ENCODE peak calls at places on chromosomes 6 and 20, in six cellular contexts. T is ascending aorta, F is GM20000, D is tibial artery, Z is breast epithelium, B is ovary. K is an unnamed sample.

GRCh38 chr6:26366504-26366903 is 1.5 kb downstream of the BTN3A2 start:
- DNase-seq in T (no peak), F (no peak), D (no peak), Z (no peak), B (no peak), K (no peak)

GRCh38 chr20:46583411-46584214 is 33.2 kb upstream of the OCSTAMP start:
- DNase-seq in T (no peak), F (no peak), D (no peak), Z (no peak), B (no peak), K (no peak)

GRCh38 chr6:159852877-159853276 is 37.9 kb upstream of the MAS1 start:
- DNase-seq in T (no peak), F (peak; percentile 44), D (no peak), Z (no peak), B (no peak), K (no peak)

GRCh38 chr20:42183147-42183546 is 565.0 kb upstream of the CHD6 start:
- DNase-seq in T (no peak), F (no peak), D (no peak), Z (no peak), B (no peak), K (no peak)

GRCh38 chr20:63163596-63164560 is 52.1 kb downstream of the YTHDF1 start:
- DNase-seq in T (no peak), F (no peak), D (no peak), Z (no peak), B (no peak), K (no peak)

GRCh38 chr6:166582258-166582657 is 4.2 kb downstream of the RAMACL start:
- DNase-seq in T (no peak), F (no peak), D (no peak), Z (no peak), B (no peak), K (no peak)

GRCh38 chr20:20084296-20084752 is 32.0 kb downstream of the CFAP61 start:
- DNase-seq in T (no peak), F (no peak), D (no peak), Z (no peak), B (no peak), K (no peak)

GRCh38 chr6:170182093-170182780 is 108.6 kb downstream of the DLL1 start:
- DNase-seq in T (no peak), F (no peak), D (no peak), Z (peak; percentile 2), B (no peak), K (no peak)

GRCh38 chr6:57182017-57182432 is 9.9 kb downstream of the BAG2 start:
- DNase-seq in T (no peak), F (no peak), D (no peak), Z (no peak), B (no peak), K (no peak)

GRCh38 chr20:32528291-32528891 is 56.7 kb downstream of the NOL4L start:
- DNase-seq in T (no peak), F (no peak), D (no peak), Z (no peak), B (no peak), K (no peak)

GRCh38 chr6:100780648-100781047 is 100.5 kb downstream of the ASCC3 start:
- DNase-seq in T (no peak), F (no peak), D (no peak), Z (no peak), B (no peak), K (no peak)

GRCh38 chr6:8006208-8006607 is 58.0 kb downstream of the BLOC1S5 start:
- DNase-seq in T (no peak), F (peak; percentile 42), D (no peak), Z (no peak), B (no peak), K (no peak)

GRCh38 chr20:56566621-56567020 is 33.6 kb downstream of the FAM209B start:
- DNase-seq in T (no peak), F (no peak), D (no peak), Z (no peak), B (no peak), K (no peak)

GRCh38 chr20:40675599-40676221 is 13.3 kb downstream of the MAFB start:
- DNase-seq in T (no peak), F (no peak), D (no peak), Z (no peak), B (no peak), K (no peak)

GRCh38 chr6:3217286-3217685 is 10.2 kb downstream of the TUBB2B start:
- DNase-seq in T (no peak), F (no peak), D (no peak), Z (no peak), B (no peak), K (no peak)

GRCh38 chr6:128870751-128871150 is 12.2 kb upstream of the LAMA2 start:
- DNase-seq in T (no peak), F (no peak), D (no peak), Z (no peak), B (no peak), K (no peak)

GRCh38 chr6:75096986-75097385 is 108.9 kb downstream of the COL12A1 start:
- DNase-seq in T (no peak), F (no peak), D (no peak), Z (no peak), B (no peak), K (no peak)

GRCh38 chr6:132741281-132741680 is 16.4 kb downstream of the VNN2 start:
- DNase-seq in T (no peak), F (no peak), D (no peak), Z (no peak), B (no peak), K (no peak)

GRCh38 chr6:57307850-57308249 is 9.6 kb upstream of the PRIM2 start:
- DNase-seq in T (no peak), F (no peak), D (no peak), Z (no peak), B (no peak), K (no peak)

GRCh38 chr20:48147326-48147725 is 362.0 kb upstream of the SULF2 start:
- DNase-seq in T (no peak), F (no peak), D (no peak), Z (no peak), B (no peak), K (no peak)

GRCh38 chr20:41232971-41233926 is 84.3 kb downstream of the ZHX3 start:
- DNase-seq in T (no peak), F (no peak), D (no peak), Z (no peak), B (no peak), K (no peak)

GRCh38 chr20:62516345-62516744 is 40.5 kb upstream of the GATA5 start:
- DNase-seq in T (no peak), F (no peak), D (no peak), Z (no peak), B (no peak), K (no peak)

GRCh38 chr6:127120109-127120786 is 1.8 kb downstream of the RSPO3 start:
- DNase-seq in T (no peak), F (peak; percentile 17), D (peak; percentile 62), Z (no peak), B (no peak), K (peak; percentile 48)

GRCh38 chr6:15643542-15643941 is 19.3 kb downstream of the DTNBP1 start:
- DNase-seq in T (no peak), F (no peak), D (no peak), Z (no peak), B (no peak), K (no peak)

GRCh38 chr6:15638373-15638772 is 24.5 kb downstream of the DTNBP1 start:
- DNase-seq in T (no peak), F (no peak), D (no peak), Z (no peak), B (no peak), K (no peak)

GRCh38 chr6:15644904-15645303 is 17.9 kb downstream of the DTNBP1 start:
- DNase-seq in T (no peak), F (no peak), D (no peak), Z (no peak), B (no peak), K (no peak)

GRCh38 chr6:15642276-15642675 is 20.6 kb downstream of the DTNBP1 start:
- DNase-seq in T (no peak), F (no peak), D (no peak), Z (no peak), B (no peak), K (no peak)
- TF ChIP-seq CTCF in T (no peak), F (peak; percentile 6), D (no peak), Z (no peak), B (no peak), K (no peak)

DNA sequence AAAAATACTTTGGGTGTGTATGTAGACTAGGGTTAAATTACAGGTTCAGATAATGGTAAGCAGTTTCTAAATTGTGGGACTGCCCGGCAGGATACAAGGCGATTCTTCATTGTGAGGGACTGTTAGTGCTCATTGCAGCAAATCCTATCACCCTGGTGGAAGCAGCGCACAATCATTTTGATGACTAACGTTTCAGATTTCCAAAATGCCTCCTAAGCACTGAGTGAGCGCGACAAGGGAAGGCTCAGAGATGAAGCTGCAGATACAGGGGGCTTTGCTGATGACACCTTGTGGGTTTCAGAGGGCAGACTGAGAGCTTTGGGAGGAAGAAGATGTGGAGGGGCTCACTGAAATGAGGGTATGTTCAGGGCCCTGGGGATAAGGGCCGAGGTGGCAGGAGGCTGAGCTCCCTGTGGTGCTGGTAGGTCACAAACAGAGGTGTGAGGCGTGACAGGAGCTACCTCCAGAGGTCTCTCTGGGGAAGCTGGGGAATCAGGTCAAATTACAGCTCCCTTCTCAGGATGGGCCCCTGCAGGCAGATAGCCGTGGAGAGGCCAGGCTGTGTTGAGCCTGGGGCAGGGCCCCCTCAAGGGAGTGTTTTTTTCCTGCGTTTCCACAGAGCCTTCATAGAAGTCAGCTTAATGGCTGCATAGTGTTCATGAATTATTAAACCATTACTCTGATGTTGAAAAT is 84.5 kb upstream of the FYN start:
- DNase-seq in T (no peak), F (no peak), D (no peak), Z (no peak), B (no peak), K (peak; percentile 41)
- TF ChIP-seq CTCF in T (no peak), F (no peak), D (no peak), Z (no peak), B (no peak), K (no peak)

GRCh38 chr6:29734046-29735018 is 11.1 kb downstream of the HLA-F start:
- DNase-seq in T (no peak), F (no peak), D (no peak), Z (no peak), B (no peak), K (no peak)

GRCh38 chr6:29739136-29739881 is 16.1 kb downstream of the HLA-F start:
- DNase-seq in T (peak; percentile 11), F (no peak), D (no peak), Z (no peak), B (no peak), K (no peak)

GRCh38 chr6:29739882-29740261 is 16.6 kb downstream of the HLA-F start:
- DNase-seq in T (no peak), F (no peak), D (no peak), Z (no peak), B (no peak), K (no peak)

GRCh38 chr6:29736563-29736962 is 13.3 kb downstream of the HLA-F start:
- DNase-seq in T (no peak), F (no peak), D (no peak), Z (no peak), B (no peak), K (no peak)

GRCh38 chr6:29737707-29738630 is 14.7 kb downstream of the HLA-F start:
- DNase-seq in T (peak; percentile 76), F (peak; percentile 71), D (no peak), Z (peak; percentile 46), B (no peak), K (peak; percentile 70)
- TF ChIP-seq CTCF in T (peak; percentile 72), F (peak; percentile 68), D (peak; percentile 63), Z (no peak), B (no peak), K (peak; percentile 70)

DNA sequence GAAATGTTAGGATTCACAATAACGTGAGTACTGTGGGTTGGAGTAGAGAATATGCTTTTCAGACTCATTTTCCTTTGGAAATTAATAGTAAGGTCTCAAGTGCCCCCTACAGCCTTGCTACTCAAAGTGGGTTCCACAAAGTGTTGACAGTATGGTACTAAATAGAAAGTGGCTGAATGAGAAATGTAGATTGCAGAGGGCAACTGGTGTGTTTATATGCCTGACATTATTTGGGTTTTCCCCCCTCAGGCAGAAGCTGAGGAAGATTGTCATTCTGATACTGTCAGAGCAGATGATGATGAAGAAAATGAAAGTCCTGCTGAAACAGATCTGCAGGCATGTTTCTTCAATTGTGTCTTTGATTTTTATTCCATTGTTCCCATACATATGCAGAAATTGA is 5.6 kb downstream of the FBXO9 start:
- DNase-seq in T (no peak), F (peak; percentile 68), D (no peak), Z (no peak), B (no peak), K (no peak)
- TF ChIP-seq CTCF in T (peak; percentile 15), F (no peak), D (no peak), Z (no peak), B (no peak), K (no peak)